ENCODE peak calls at places on chromosomes 2 and 18, in five cellular contexts. G is omental fat pad, T is PC-9, E is fibroblast of lung, K is sigmoid colon. D is an unnamed sample.

GRCh38 chr2:196696423-196697073 is 57.0 kb downstream of the CCDC150 start:
- DNase-seq in G (no peak), K (no peak), E (peak; percentile 91), T (peak; percentile 64), D (no peak)

GRCh38 chr18:12315481-12315880 is 7.4 kb downstream of the TUBB6 start:
- DNase-seq in T (no peak), K (peak; percentile 69), G (no peak), E (no peak), D (no peak)

GRCh38 chr2:85662899-85663683 is 4.9 kb downstream of the SFTPB start:
- DNase-seq in T (peak; percentile 78), K (peak; percentile 67), E (peak; percentile 97), G (no peak), D (no peak)

GRCh38 chr2:37625156-37625555 is 46.3 kb downstream of the CDC42EP3 start:
- DNase-seq in G (no peak), K (no peak), E (peak; percentile 96), T (no peak), D (no peak)

GRCh38 chr18:79912409-79912991 is 39.0 kb downstream of the SLC66A2 start:
- DNase-seq in G (no peak), E (peak; percentile 65), T (no peak), K (no peak), D (peak; percentile 64)

GRCh38 chr2:65937379-65938160 is 497.4 kb upstream of the MEIS1 start:
- DNase-seq in E (peak; percentile 22), K (no peak), G (no peak), T (no peak), D (no peak)

GRCh38 chr2:26898480-26899058 is 50.6 kb downstream of the DPYSL5 start:
- DNase-seq in G (no peak), T (no peak), K (no peak), E (no peak), D (peak; percentile 43)

GRCh38 chr2:52695731-52696130 is 1071.9 kb upstream of the CHAC2 start:
- DNase-seq in T (peak; percentile 15), E (peak; percentile 66), K (no peak), G (no peak), D (no peak)

GRCh38 chr2:159798376-159798724 is 342 bp upstream of the CD302 start:
- DNase-seq in K (no peak), E (no peak), T (no peak), G (no peak), D (no peak)

GRCh38 chr18:46160050-46160798 is 56.0 kb downstream of the HAUS1 start:
- DNase-seq in K (no peak), E (peak; percentile 20), T (peak; percentile 77), G (no peak), D (no peak)

GRCh38 chr2:51469102-51469501 is 437.2 kb upstream of the NRXN1 start:
- DNase-seq in T (no peak), E (no peak), G (no peak), K (no peak), D (no peak)

GRCh38 chr2:106885326-106885725 is 641 bp downstream of the ST6GAL2 start:
- DNase-seq in E (peak; percentile 34), K (no peak), T (no peak), G (no peak), D (no peak)

GRCh38 chr18:62339106-62339988 is 14.2 kb downstream of the TNFRSF11A start:
- DNase-seq in T (peak; percentile 85), E (peak; percentile 89), G (no peak), K (no peak), D (no peak)

GRCh38 chr2:232236200-232236599 is 142.4 kb upstream of the ALPP start:
- DNase-seq in G (no peak), T (peak; percentile 71), E (peak; percentile 30), K (no peak), D (no peak)

GRCh38 chr18:58218111-58218510 is 174.1 kb downstream of the NEDD4L start:
- DNase-seq in K (no peak), E (peak; percentile 47), T (peak; percentile 98), G (no peak), D (no peak)

GRCh38 chr2:28583899-28584553 is 88.2 kb downstream of the PLB1 start:
- DNase-seq in G (peak; percentile 68), K (peak; percentile 93), E (peak; percentile 95), T (peak; percentile 91), D (no peak)

GRCh38 chr2:19187323-19188020 is 171.0 kb downstream of the OSR1 start:
- DNase-seq in K (no peak), E (peak; percentile 66), G (no peak), T (peak; percentile 33), D (no peak)

GRCh38 chr2:214713080-214713830 is 96.2 kb downstream of the BARD1 start:
- DNase-seq in T (no peak), K (no peak), G (no peak), E (peak; percentile 2), D (no peak)

GRCh38 chr2:127551221-127551930 is 15.9 kb downstream of the MYO7B start:
- DNase-seq in T (no peak), E (no peak), G (no peak), K (no peak), D (no peak)
- TF ChIP-seq CTCF in T (no peak), E (no peak), G (no peak), K (no peak), D (no peak)

DNA sequence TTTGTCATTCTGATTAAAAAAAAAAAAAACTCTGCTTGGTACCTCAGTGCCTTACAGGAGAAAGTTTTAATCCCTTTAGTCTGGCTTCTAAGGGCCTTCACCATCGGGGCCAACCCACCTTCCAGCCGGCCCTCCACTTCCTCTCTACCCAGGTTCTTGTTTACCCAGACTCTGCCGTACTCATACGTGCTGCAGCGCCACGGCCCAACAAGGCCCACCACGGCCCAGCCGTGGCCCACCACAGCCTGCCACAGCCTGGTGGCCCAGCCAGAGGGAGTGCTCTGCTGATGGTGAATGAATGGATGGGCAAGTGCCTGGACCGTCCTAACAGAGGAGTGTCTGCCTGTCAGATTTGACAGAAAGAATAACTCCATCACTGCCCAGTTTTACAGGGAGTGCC is 38.0 kb downstream of the CENPO start:
- DNase-seq in G (no peak), K (peak; percentile 37), E (no peak), T (no peak), D (no peak)
- TF ChIP-seq CTCF in G (no peak), K (no peak), E (no peak), T (no peak), D (no peak)

GRCh38 chr18:66819235-66819634 is 215.3 kb upstream of the CDH19 start:
- DNase-seq in E (no peak), T (no peak), G (no peak), K (no peak), D (no peak)
- TF ChIP-seq CTCF in E (peak; percentile 5), T (peak; percentile 38), G (no peak), K (no peak), D (peak; percentile 64)

DNA sequence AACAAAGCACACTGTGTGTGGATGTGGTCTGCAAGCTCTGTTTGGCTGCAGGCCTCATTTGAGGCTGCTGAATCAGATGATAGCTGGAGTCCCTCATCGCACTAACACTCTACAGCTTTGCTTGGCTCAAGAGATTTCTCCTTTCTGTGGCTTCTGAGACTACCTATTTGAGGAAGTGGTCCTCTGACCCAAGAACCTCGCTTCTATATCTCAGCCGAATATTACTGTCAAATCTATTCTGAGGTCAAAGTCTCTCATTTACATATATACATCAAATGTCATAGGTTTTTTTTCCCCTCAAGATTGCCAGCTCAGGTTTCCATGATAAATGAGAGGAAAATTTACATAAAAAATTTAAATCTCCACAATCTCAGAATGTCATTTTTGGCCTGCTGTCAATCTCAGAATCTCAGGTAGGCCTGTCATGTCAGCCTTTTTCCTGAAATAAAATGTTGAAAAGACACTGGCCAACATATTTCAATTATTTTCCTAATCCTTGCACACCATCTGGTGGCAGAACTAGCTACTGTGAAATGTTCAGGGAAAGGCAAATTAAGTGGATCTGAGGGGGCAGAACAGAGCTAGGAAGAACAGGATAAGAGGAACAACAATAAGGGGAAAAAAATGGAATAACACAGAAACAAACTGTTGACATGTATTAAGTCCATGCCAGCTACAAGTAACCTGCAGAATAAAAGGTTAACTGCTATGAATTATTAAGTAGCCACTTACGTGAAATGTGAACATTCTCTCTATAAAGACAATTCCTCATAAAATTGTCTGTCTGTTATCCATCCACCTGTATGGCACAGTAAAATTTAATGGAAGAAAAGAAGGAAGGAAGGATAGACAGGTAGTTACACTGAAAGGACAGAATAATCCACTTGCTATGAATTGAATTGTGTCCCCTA is 39.3 kb downstream of the AP1S3 start:
- DNase-seq in E (peak; percentile 81), T (peak; percentile 73), G (no peak), K (no peak), D (no peak)
- TF ChIP-seq CTCF in E (peak; percentile 76), T (peak; percentile 95), G (peak; percentile 4), K (peak; percentile 57), D (peak; percentile 78)

D was measured in type B pancreatic cell.